ENCODE peak calls at places on chromosomes 13 and 19, in five cellular contexts. One of them, this sample, is unnamed.

GRCh38 chr13:112619730-112620639 is 32.0 kb upstream of the TUBGCP3 start:
- DNase-seq in IMR-90: no peak
- DNase-seq in bronchial epithelial cell: peak; percentile 55
- DNase-seq in pancreas: no peak
- DNase-seq in lower lobe of right lung: peak; percentile 60
- DNase-seq in this sample: peak; percentile 14

GRCh38 chr19:33429891-33430673 is 56.6 kb downstream of the CEBPG start:
- DNase-seq in IMR-90: no peak
- DNase-seq in bronchial epithelial cell: no peak
- DNase-seq in pancreas: peak; percentile 42
- DNase-seq in lower lobe of right lung: peak; percentile 24
- DNase-seq in this sample: no peak

GRCh38 chr13:91148098-91148497 is 199.4 kb upstream of the MIR17HG start:
- DNase-seq in IMR-90: no peak
- DNase-seq in bronchial epithelial cell: no peak
- DNase-seq in pancreas: no peak
- DNase-seq in lower lobe of right lung: no peak
- DNase-seq in this sample: no peak

GRCh38 chr19:4709440-4710280 is 14.0 kb downstream of the DPP9 start:
- DNase-seq in IMR-90: no peak
- DNase-seq in bronchial epithelial cell: no peak
- DNase-seq in pancreas: no peak
- DNase-seq in lower lobe of right lung: no peak
- DNase-seq in this sample: no peak

GRCh38 chr19:30132312-30133075 is 190.5 kb downstream of the URI1 start:
- DNase-seq in IMR-90: no peak
- DNase-seq in bronchial epithelial cell: no peak
- DNase-seq in pancreas: peak; percentile 26
- DNase-seq in lower lobe of right lung: no peak
- DNase-seq in this sample: no peak

GRCh38 chr19:14035706-14036105 is 4.1 kb downstream of the IL27RA start:
- DNase-seq in IMR-90: no peak
- DNase-seq in bronchial epithelial cell: no peak
- DNase-seq in pancreas: no peak
- DNase-seq in lower lobe of right lung: no peak
- DNase-seq in this sample: no peak

GRCh38 chr13:50527612-50528509 is 315.6 kb downstream of the DLEU7 start:
- DNase-seq in IMR-90: no peak
- DNase-seq in bronchial epithelial cell: peak; percentile 38
- DNase-seq in pancreas: no peak
- DNase-seq in lower lobe of right lung: no peak
- DNase-seq in this sample: no peak

GRCh38 chr13:52387721-52388120 is 18.3 kb downstream of the THSD1 start:
- DNase-seq in IMR-90: no peak
- DNase-seq in bronchial epithelial cell: no peak
- DNase-seq in pancreas: no peak
- DNase-seq in lower lobe of right lung: no peak
- DNase-seq in this sample: no peak

GRCh38 chr19:19627716-19628498 is at the start of gene LPAR2:
- DNase-seq in IMR-90: no peak
- DNase-seq in bronchial epithelial cell: no peak
- DNase-seq in pancreas: peak; percentile 90
- DNase-seq in lower lobe of right lung: peak; percentile 72
- DNase-seq in this sample: peak; percentile 18

GRCh38 chr19:5232798-5233505 is 107.7 kb downstream of the PTPRS start:
- DNase-seq in IMR-90: no peak
- DNase-seq in bronchial epithelial cell: no peak
- DNase-seq in pancreas: no peak
- DNase-seq in lower lobe of right lung: no peak
- DNase-seq in this sample: no peak

GRCh38 chr13:56561327-56561726 is 579.4 kb upstream of the PRR20A start:
- DNase-seq in IMR-90: no peak
- DNase-seq in bronchial epithelial cell: peak; percentile 33
- DNase-seq in pancreas: no peak
- DNase-seq in lower lobe of right lung: no peak
- DNase-seq in this sample: no peak

GRCh38 chr19:53792721-53793433 is 31.2 kb downstream of the NLRP12 start:
- DNase-seq in IMR-90: peak; percentile 75
- DNase-seq in bronchial epithelial cell: peak; percentile 72
- DNase-seq in pancreas: peak; percentile 80
- DNase-seq in lower lobe of right lung: peak; percentile 88
- DNase-seq in this sample: peak; percentile 89

GRCh38 chr13:113655358-113656014 is 2.5 kb downstream of the ATP4B start:
- DNase-seq in IMR-90: no peak
- DNase-seq in bronchial epithelial cell: no peak
- DNase-seq in pancreas: peak; percentile 45
- DNase-seq in lower lobe of right lung: peak; percentile 30
- DNase-seq in this sample: no peak

GRCh38 chr19:533485-534058 is 2.0 kb downstream of the CDC34 start:
- DNase-seq in IMR-90: no peak
- DNase-seq in bronchial epithelial cell: no peak
- DNase-seq in pancreas: no peak
- DNase-seq in lower lobe of right lung: no peak
- DNase-seq in this sample: no peak

GRCh38 chr19:18259848-18260247 is 14.4 kb downstream of the IQCN start:
- DNase-seq in IMR-90: no peak
- DNase-seq in bronchial epithelial cell: no peak
- DNase-seq in pancreas: no peak
- DNase-seq in lower lobe of right lung: no peak
- DNase-seq in this sample: no peak

GRCh38 chr13:20125129-20125782 is 35.6 kb downstream of the GJA3 start:
- DNase-seq in IMR-90: peak; percentile 69
- DNase-seq in bronchial epithelial cell: peak; percentile 65
- DNase-seq in pancreas: no peak
- DNase-seq in lower lobe of right lung: no peak
- DNase-seq in this sample: peak; percentile 28

GRCh38 chr19:42422576-42423461 is 4.4 kb downstream of the LIPE start:
- DNase-seq in IMR-90: no peak
- DNase-seq in bronchial epithelial cell: peak; percentile 71
- DNase-seq in pancreas: peak; percentile 69
- DNase-seq in lower lobe of right lung: no peak
- DNase-seq in this sample: no peak

GRCh38 chr13:43326100-43326499 is 302.7 kb downstream of the DNAJC15 start:
- DNase-seq in IMR-90: no peak
- DNase-seq in bronchial epithelial cell: no peak
- DNase-seq in pancreas: no peak
- DNase-seq in lower lobe of right lung: no peak
- DNase-seq in this sample: no peak

GRCh38 chr13:54593504-54593903 is 1564.9 kb downstream of the OLFM4 start:
- DNase-seq in IMR-90: no peak
- DNase-seq in bronchial epithelial cell: no peak
- DNase-seq in pancreas: no peak
- DNase-seq in lower lobe of right lung: no peak
- DNase-seq in this sample: no peak

GRCh38 chr19:16877581-16877980 is 11.2 kb upstream of the F2RL3 start:
- DNase-seq in IMR-90: no peak
- DNase-seq in bronchial epithelial cell: no peak
- DNase-seq in pancreas: no peak
- DNase-seq in lower lobe of right lung: no peak
- DNase-seq in this sample: no peak

GRCh38 chr13:52845334-52845761 is 3.1 kb downstream of the PCDH8 start:
- DNase-seq in IMR-90: no peak
- DNase-seq in bronchial epithelial cell: no peak
- DNase-seq in pancreas: peak; percentile 62
- DNase-seq in lower lobe of right lung: no peak
- DNase-seq in this sample: no peak

GRCh38 chr13:79382545-79383275 is 23.3 kb downstream of the RBM26 start:
- DNase-seq in IMR-90: no peak
- DNase-seq in bronchial epithelial cell: peak; percentile 73
- DNase-seq in pancreas: no peak
- DNase-seq in lower lobe of right lung: no peak
- DNase-seq in this sample: no peak

GRCh38 chr13:24148414-24149305 is 11.9 kb upstream of the SPATA13 start:
- DNase-seq in IMR-90: peak; percentile 99
- DNase-seq in bronchial epithelial cell: peak; percentile 99
- DNase-seq in pancreas: no peak
- DNase-seq in lower lobe of right lung: peak; percentile 60
- DNase-seq in this sample: peak; percentile 94

GRCh38 chr19:51726049-51726448 is 2.3 kb upstream of the HAS1 start:
- DNase-seq in IMR-90: peak; percentile 41
- DNase-seq in bronchial epithelial cell: peak; percentile 93
- DNase-seq in pancreas: no peak
- DNase-seq in lower lobe of right lung: no peak
- DNase-seq in this sample: peak; percentile 97

GRCh38 chr19:49637865-49638350 is 2.0 kb downstream of the RRAS start:
- DNase-seq in IMR-90: peak; percentile 62
- DNase-seq in bronchial epithelial cell: peak; percentile 74
- DNase-seq in pancreas: peak; percentile 80
- DNase-seq in lower lobe of right lung: peak; percentile 87
- DNase-seq in this sample: peak; percentile 84

GRCh38 chr13:98143601-98144500 is 957 bp downstream of the FARP1 start:
- DNase-seq in IMR-90: peak; percentile 44
- DNase-seq in bronchial epithelial cell: no peak
- DNase-seq in pancreas: peak; percentile 76
- DNase-seq in lower lobe of right lung: peak; percentile 56
- DNase-seq in this sample: peak; percentile 69

GRCh38 chr19:2079865-2080301 is 16.2 kb downstream of the MOB3A start:
- DNase-seq in IMR-90: no peak
- DNase-seq in bronchial epithelial cell: no peak
- DNase-seq in pancreas: no peak
- DNase-seq in lower lobe of right lung: no peak
- DNase-seq in this sample: no peak
- H3K4me3 ChIP-seq in IMR-90: no peak overlapping the region
- H3K4me3 ChIP-seq in bronchial epithelial cell: no peak overlapping the region
- H3K4me3 ChIP-seq in pancreas: no peak overlapping the region
- H3K4me3 ChIP-seq in lower lobe of right lung: no peak overlapping the region
- H3K4me3 ChIP-seq in this sample: no peak overlapping the region

GRCh38 chr19:48069435-48069834 is 25.6 kb upstream of the CABP5 start:
- DNase-seq in IMR-90: no peak
- DNase-seq in bronchial epithelial cell: no peak
- DNase-seq in pancreas: no peak
- DNase-seq in lower lobe of right lung: no peak
- DNase-seq in this sample: no peak
- TF ChIP-seq CTCF in IMR-90: no peak
- TF ChIP-seq CTCF in bronchial epithelial cell: no peak
- TF ChIP-seq CTCF in pancreas: no peak
- TF ChIP-seq CTCF in lower lobe of right lung: no peak
- TF ChIP-seq CTCF in this sample: no peak

GRCh38 chr19:3403489-3404323 is 37.3 kb downstream of the NFIC start:
- DNase-seq in IMR-90: peak; percentile 97
- DNase-seq in bronchial epithelial cell: no peak
- DNase-seq in pancreas: peak; percentile 87
- DNase-seq in lower lobe of right lung: peak; percentile 90
- DNase-seq in this sample: peak; percentile 97

GRCh38 chr19:3405261-3405653 is 38.9 kb downstream of the NFIC start:
- DNase-seq in IMR-90: no peak
- DNase-seq in bronchial epithelial cell: no peak
- DNase-seq in pancreas: no peak
- DNase-seq in lower lobe of right lung: no peak
- DNase-seq in this sample: no peak

GRCh38 chr19:3404324-3405260 is 38.2 kb downstream of the NFIC start:
- DNase-seq in IMR-90: peak; percentile 93
- DNase-seq in bronchial epithelial cell: peak; percentile 60
- DNase-seq in pancreas: peak; percentile 91
- DNase-seq in lower lobe of right lung: peak; percentile 86
- DNase-seq in this sample: peak; percentile 90

GRCh38 chr19:3401004-3401768 is 34.8 kb downstream of the NFIC start:
- DNase-seq in IMR-90: no peak
- DNase-seq in bronchial epithelial cell: no peak
- DNase-seq in pancreas: no peak
- DNase-seq in lower lobe of right lung: no peak
- DNase-seq in this sample: no peak

GRCh38 chr19:3402631-3403443 is 36.5 kb downstream of the NFIC start:
- DNase-seq in IMR-90: no peak
- DNase-seq in bronchial epithelial cell: no peak
- DNase-seq in pancreas: no peak
- DNase-seq in lower lobe of right lung: no peak
- DNase-seq in this sample: no peak
- H3K4me3 ChIP-seq in IMR-90: no peak overlapping the region
- H3K4me3 ChIP-seq in bronchial epithelial cell: no peak overlapping the region
- H3K4me3 ChIP-seq in pancreas: no peak overlapping the region
- H3K4me3 ChIP-seq in lower lobe of right lung: peak overlapping the region; percentile 45
- H3K4me3 ChIP-seq in this sample: no peak overlapping the region

GRCh38 chr13:75217949-75218348 is 264.0 kb downstream of the TBC1D4 start:
- DNase-seq in IMR-90: peak; percentile 4
- DNase-seq in bronchial epithelial cell: no peak
- DNase-seq in pancreas: no peak
- DNase-seq in lower lobe of right lung: no peak
- DNase-seq in this sample: peak; percentile 26
- TF ChIP-seq CTCF in IMR-90: no peak
- TF ChIP-seq CTCF in bronchial epithelial cell: no peak
- TF ChIP-seq CTCF in pancreas: no peak
- TF ChIP-seq CTCF in lower lobe of right lung: no peak
- TF ChIP-seq CTCF in this sample: no peak

DNA sequence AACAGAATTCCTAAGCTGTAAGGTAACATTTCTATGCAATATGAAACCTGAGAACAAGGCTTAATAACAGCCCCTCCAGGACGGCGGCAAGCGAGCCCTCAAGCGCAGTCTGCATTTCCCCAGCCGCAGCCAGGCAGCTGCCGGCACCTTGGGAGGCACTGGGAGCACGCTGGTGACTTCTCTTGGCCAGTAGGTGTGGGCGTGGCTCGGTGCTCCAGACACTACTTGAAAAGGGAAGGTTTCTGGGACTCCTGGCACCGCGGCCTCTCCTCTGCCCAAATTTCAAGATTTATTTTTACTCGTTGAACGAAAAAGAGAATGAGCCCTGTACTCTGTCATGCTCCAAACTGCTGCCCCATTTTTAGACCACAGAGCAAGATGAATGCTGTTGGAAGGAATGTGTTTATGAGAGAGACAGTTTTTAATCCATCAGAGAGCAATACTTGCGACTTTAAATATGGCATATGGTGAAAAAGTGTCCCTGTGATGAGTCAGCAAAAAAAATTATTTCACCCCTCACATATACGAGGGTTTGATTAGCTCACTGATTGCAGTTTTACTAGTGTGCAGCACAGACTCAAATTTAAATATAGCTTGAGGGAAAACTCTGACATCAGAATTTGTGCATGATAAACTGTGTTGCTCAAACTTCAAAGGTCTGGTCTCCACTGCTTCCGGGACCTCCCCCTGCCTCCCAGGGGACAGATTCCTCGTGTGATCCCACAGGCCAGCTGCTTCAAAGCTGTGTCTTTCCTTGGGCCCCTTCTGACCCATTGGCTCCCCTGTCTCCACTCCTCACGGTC is 81.3 kb downstream of the COL4A2 start:
- DNase-seq in IMR-90: peak; percentile 83
- DNase-seq in bronchial epithelial cell: peak; percentile 58
- DNase-seq in pancreas: no peak
- DNase-seq in lower lobe of right lung: peak; percentile 56
- DNase-seq in this sample: peak; percentile 97
- H3K4me3 ChIP-seq in IMR-90: no peak overlapping the region
- H3K4me3 ChIP-seq in bronchial epithelial cell: no peak overlapping the region
- H3K4me3 ChIP-seq in pancreas: no peak overlapping the region
- H3K4me3 ChIP-seq in lower lobe of right lung: no peak overlapping the region
- H3K4me3 ChIP-seq in this sample: no peak overlapping the region